ENCODE peak calls at places on chromosomes 12 and 14, in ten cellular contexts. I is colonic mucosa; F is fibroblast of lung; S is gastrocnemius medialis; M is effector memory CD4-positive, alpha-beta T cell; N is GM06990; Y is uterus; X is adrenal gland; U is ascending aorta; Q is tibial nerve. P is an unnamed sample. For H3K27me3, the result is how much of the 10 kb centered on the place peaks cover.

GRCh38 chr14:92254786-92255185 is 68.2 kb upstream of the SLC24A4 start:
- DNase-seq in I (peak), F (peak), S (no peak), M (no peak), N (no peak), Y (peak), X (peak), U (no peak), Q (peak), P (no peak)

GRCh38 chr12:30694971-30695326 is 720 bp downstream of the IPO8 start:
- DNase-seq in I (peak), F (peak), S (peak), M (peak), N (no peak), Y (peak), X (peak), U (no peak), Q (no peak), P (peak)

GRCh38 chr14:69850086-69850735 is 29.0 kb upstream of the SMOC1 start:
- DNase-seq in I (no peak), F (no peak), S (peak), M (no peak), N (no peak), Y (no peak), X (no peak), U (no peak), Q (no peak), P (no peak)

GRCh38 chr12:62673027-62673815 is 206.6 kb downstream of the MON2 start:
- DNase-seq in I (no peak), F (no peak), S (no peak), M (no peak), N (no peak), Y (no peak), X (no peak), U (no peak), Q (no peak), P (no peak)

GRCh38 chr12:17030338-17030737 is 424.4 kb upstream of the LMO3 start:
- DNase-seq in I (no peak), F (no peak), S (no peak), M (no peak), N (no peak), Y (no peak), X (no peak), U (no peak), Q (no peak), P (no peak)

GRCh38 chr12:29376118-29376517 is 4.9 kb downstream of the ERGIC2 start:
- DNase-seq in I (no peak), F (no peak), S (no peak), M (no peak), N (no peak), Y (no peak), X (no peak), U (no peak), Q (no peak), P (no peak)

GRCh38 chr12:42716521-42716920 is 127.0 kb upstream of the PRICKLE1 start:
- DNase-seq in I (no peak), F (peak), S (no peak), M (no peak), N (no peak), Y (peak), X (no peak), U (no peak), Q (no peak), P (no peak)

GRCh38 chr14:91140672-91141071 is 26.8 kb downstream of the DGLUCY start:
- DNase-seq in I (peak), F (peak), S (no peak), M (no peak), N (no peak), Y (no peak), X (no peak), U (no peak), Q (no peak), P (no peak)

GRCh38 chr14:105528197-105528858 is 1.9 kb downstream of the TMEM121 start:
- DNase-seq in I (peak), F (peak), S (peak), M (peak), N (peak), Y (peak), X (peak), U (no peak), Q (peak), P (peak)

GRCh38 chr14:83873626-83874025 is 1656.3 kb upstream of the FLRT2 start:
- DNase-seq in I (no peak), F (peak), S (no peak), M (no peak), N (no peak), Y (no peak), X (no peak), U (no peak), Q (no peak), P (no peak)

GRCh38 chr14:57692671-57693070 is 173.2 kb downstream of the SLC35F4 start:
- DNase-seq in I (no peak), F (peak), S (no peak), M (no peak), N (no peak), Y (no peak), X (no peak), U (no peak), Q (no peak), P (no peak)

GRCh38 chr14:46885566-46885965 is 234.0 kb upstream of the RPL10L start:
- DNase-seq in I (no peak), F (no peak), S (no peak), M (no peak), N (no peak), Y (no peak), X (no peak), U (no peak), Q (no peak), P (no peak)

GRCh38 chr14:95529242-95529641 is 5.6 kb upstream of the GLRX5 start:
- DNase-seq in I (no peak), F (no peak), S (no peak), M (no peak), N (no peak), Y (no peak), X (no peak), U (no peak), Q (no peak), P (no peak)

GRCh38 chr14:95530461-95531170 is 4.2 kb upstream of the GLRX5 start:
- DNase-seq in I (no peak), F (no peak), S (no peak), M (no peak), N (no peak), Y (no peak), X (no peak), U (no peak), Q (no peak), P (no peak)

GRCh38 chr14:95533391-95533821 is 1.4 kb upstream of the GLRX5 start:
- DNase-seq in I (no peak), F (peak), S (no peak), M (no peak), N (peak), Y (no peak), X (no peak), U (no peak), Q (no peak), P (no peak)

GRCh38 chr14:95533822-95534221 is 1.0 kb upstream of the GLRX5 start:
- DNase-seq in I (no peak), F (no peak), S (no peak), M (no peak), N (peak), Y (no peak), X (no peak), U (no peak), Q (no peak), P (no peak)

GRCh38 chr14:95531473-95531872 is 3.4 kb upstream of the GLRX5 start:
- DNase-seq in I (no peak), F (peak), S (no peak), M (no peak), N (no peak), Y (no peak), X (no peak), U (no peak), Q (no peak), P (peak)
- H3K4me3 ChIP-seq in I (no peak), F (no peak), S (no peak), M (no peak), N (peak), Y (no peak), X (no peak), U (no peak), Q (no peak), P (no peak)

DNA sequence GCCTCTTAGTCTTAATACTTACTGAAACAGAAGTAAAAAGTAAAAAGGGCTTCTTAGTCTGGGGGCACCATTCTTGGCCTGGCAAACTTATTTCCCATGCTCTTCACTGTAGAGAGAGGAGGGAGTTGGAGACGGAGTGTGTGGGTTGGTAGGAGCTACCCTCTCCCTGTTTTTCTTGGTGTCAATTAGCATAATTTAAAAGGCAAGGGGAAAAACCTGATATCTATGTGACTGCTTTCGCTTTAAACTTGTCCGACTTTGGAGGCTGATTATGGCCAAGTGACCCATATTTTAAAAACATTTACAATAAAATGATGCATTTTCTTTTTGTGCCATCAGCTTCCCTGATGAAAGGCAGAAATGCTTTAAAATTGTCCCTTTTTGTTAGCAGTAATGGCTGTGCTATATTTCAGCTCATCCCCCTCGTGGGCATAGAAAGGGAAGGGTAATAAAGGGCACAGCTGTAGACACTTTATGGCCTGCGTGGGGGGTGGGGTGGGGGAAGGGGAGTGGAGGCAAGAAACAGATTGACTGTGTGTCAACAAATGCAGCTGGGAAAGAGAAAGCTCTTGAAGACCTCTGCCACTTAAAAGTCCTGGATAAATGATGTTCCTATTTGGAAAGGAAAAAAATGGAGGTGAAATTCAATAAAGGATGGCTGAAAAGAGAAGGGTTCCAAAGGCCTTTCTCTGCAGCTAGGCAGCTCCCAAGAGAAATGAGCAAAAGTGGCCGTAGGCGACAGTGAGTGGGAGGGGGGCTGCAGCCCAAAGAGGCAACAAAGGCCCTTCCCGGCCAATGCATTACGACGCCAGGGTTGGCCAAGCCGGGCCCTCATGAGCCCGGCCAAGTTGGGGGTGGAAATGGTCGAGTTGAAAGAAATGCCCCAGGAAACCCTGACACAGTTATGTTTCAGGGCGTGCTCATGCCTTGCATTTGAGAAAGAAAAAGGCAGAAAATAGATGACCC is 57.4 kb upstream of the TMEM263 start:
- DNase-seq in I (peak), F (no peak), S (no peak), M (no peak), N (no peak), Y (no peak), X (no peak), U (no peak), Q (no peak), P (no peak)
- H3K27me3 ChIP-seq in I (under half), F (under half), S (under half), M (under half), N (under half), Y (under half), X (under half), U (under half), Q (under half), P (under half)

GRCh38 chr14:22955702-22956575 is 951 bp downstream of the HAUS4 start:
- DNase-seq in I (peak), F (peak), S (no peak), M (no peak), N (no peak), Y (no peak), X (no peak), U (no peak), Q (no peak), P (no peak)

GRCh38 chr14:22952418-22952817 is 4.5 kb downstream of the HAUS4 start:
- DNase-seq in I (no peak), F (no peak), S (no peak), M (no peak), N (no peak), Y (no peak), X (no peak), U (no peak), Q (no peak), P (no peak)
- H3K4me3 ChIP-seq in I (no peak), F (no peak), S (no peak), M (no peak), N (no peak), Y (no peak), X (no peak), U (no peak), Q (no peak), P (no peak)

GRCh38 chr12:55499231-55499630 is 7.1 kb downstream of the OR6C68 start:
- DNase-seq in I (no peak), F (no peak), S (no peak), M (no peak), N (no peak), Y (no peak), X (no peak), U (no peak), Q (no peak), P (no peak)
- H3K27me3 ChIP-seq in I (under half), F (under half), S (under half), M (under half), N (under half), Y (under half), X (under half), U (under half), Q (under half), P (under half)

DNA sequence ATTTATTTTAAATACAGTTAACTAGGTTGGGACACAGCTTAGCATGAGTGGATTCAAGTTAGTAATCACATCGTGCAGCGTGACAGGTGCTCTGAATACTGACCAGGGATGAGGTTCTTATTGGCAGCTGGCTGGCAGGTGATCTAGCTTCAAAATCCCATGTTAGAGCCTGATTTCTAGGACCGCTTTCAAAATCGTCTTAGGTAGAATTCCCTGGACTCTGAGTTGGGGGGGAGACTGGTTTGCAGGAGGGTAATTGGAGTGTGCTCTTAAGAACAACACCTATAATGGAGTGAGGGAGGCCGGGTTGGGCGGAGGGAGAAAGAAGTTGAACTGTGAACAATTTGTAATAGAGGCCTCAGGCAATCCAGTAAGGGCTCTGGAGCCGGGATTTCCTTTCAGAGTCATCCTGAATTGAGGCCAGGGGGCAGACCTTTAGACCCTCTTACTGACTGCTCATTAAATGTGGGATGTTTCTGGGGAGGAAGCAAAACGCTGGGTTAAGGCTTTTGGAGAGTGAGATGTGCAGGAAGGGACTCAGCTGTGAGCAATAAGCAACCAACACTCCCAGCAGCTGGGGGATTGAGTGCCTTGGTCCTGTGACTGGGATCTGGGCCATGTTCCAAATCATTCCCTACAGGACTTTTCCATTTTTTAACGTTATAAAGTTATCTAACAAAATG is 920 bp upstream of the YARS2 start:
- DNase-seq in I (no peak), F (peak), S (no peak), M (no peak), N (no peak), Y (no peak), X (no peak), U (no peak), Q (no peak), P (no peak)
- H3K4me3 ChIP-seq in I (peak), F (no peak), S (no peak), M (peak), N (no peak), Y (peak), X (no peak), U (peak), Q (peak), P (peak)

DNA sequence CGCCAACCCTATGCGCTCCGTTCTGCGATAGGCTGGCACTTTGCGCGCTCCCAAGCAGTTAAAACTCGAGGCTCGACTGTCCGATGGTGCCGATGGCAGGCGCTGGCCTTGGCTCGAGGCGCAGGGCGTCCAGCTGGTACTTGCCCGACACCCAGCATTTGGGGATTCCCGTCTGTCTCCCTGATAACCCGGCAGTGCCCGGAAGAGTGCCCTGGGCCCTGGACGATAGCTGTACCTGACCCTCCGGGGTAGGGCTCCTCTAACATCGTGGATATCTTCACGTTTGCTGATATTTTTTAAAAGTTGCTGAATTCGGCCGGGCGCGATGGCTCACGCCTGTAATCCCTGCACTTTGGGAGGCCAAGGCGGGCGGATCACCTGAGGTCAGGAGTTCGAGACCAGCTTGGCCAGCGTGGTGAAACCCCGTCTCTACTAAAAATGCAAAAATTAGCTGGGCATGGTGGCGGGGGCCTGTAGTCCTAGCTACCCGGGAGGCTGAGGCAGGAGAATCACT is 908 bp upstream of the WIF1 start:
- DNase-seq in I (no peak), F (no peak), S (no peak), M (no peak), N (peak), Y (no peak), X (no peak), U (no peak), Q (no peak), P (no peak)
- H3K27me3 ChIP-seq in I (under half), F (under half), S (half or more), M (under half), N (under half), Y (under half), X (half or more), U (under half), Q (under half), P (under half)

GRCh38 chr14:75610839-75611238 is 32.4 kb downstream of the FLVCR2 start:
- DNase-seq in I (no peak), F (peak), S (peak), M (no peak), N (no peak), Y (no peak), X (peak), U (no peak), Q (no peak), P (no peak)

GRCh38 chr14:75612157-75612556 is 33.7 kb downstream of the FLVCR2 start:
- DNase-seq in I (no peak), F (no peak), S (no peak), M (no peak), N (no peak), Y (no peak), X (no peak), U (no peak), Q (no peak), P (no peak)

GRCh38 chr14:75607044-75607443 is 28.6 kb downstream of the FLVCR2 start:
- DNase-seq in I (no peak), F (no peak), S (no peak), M (no peak), N (no peak), Y (no peak), X (no peak), U (no peak), Q (no peak), P (no peak)

GRCh38 chr14:75607842-75608640 is 29.6 kb downstream of the FLVCR2 start:
- DNase-seq in I (no peak), F (no peak), S (no peak), M (no peak), N (no peak), Y (no peak), X (no peak), U (no peak), Q (no peak), P (no peak)

DNA sequence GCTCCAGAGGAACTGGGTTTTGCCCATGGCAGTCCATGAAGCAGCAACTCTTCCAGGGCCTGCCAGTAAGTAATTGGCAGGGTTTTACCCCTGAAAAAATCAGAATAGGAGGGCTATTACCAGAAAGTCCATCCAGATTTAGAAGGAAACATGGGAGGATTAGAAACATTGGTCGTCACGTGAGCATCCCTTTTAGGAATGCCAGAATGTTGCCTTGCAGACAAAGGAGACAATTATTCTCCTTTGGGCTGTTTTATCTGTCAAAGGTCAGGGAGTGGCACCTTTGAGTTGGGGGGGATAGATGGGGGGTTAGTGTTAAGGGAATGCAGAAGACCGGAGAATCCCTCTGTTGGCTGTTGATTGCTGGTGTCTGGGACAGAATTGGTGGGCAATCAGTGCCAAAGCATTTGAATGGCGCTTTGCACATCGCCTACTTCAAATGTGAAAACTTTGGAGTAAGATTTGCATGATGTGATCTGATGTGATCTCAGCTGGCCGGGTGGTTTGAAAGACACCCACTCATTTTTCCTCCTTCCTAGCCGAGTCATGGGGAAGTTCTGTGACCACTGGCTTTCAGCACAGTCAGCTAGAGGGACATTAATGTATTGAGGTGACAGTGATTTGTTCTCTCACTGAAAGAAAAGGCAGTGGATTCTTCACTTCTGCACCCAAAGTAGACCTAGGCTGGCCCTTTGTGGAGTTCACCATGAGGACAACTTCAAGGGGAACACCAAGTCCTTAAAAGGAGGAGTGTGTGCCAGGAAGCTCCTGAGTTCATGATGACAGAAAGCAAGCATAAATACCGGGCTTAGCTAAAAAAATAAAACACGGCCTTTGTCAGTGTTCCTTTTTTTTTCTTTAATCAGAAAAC is 31.4 kb downstream of the FLVCR2 start:
- DNase-seq in I (no peak), F (peak), S (peak), M (no peak), N (no peak), Y (no peak), X (peak), U (no peak), Q (no peak), P (no peak)
- H3K4me3 ChIP-seq in I (no peak), F (no peak), S (no peak), M (no peak), N (no peak), Y (no peak), X (peak), U (no peak), Q (no peak), P (no peak)

DNA sequence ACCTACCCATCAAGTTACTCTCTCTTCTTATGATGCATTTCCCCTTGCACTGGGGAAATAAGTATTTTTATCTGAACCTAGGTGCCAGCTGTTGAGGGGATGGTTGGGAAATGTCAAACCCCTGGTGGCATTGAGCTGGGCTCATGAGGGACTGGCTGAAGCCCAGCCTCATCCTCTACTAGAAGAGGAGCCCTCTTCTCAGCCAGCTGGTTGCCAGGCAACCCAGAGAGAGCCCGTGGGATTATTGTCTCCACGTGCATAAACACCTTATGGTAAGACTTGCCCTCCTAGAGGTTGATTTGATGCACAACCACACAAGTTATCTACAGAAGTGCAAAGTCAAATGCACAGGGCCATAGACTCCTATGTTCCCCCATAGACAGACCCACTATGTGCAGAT is 89.8 kb downstream of the WSCD2 start:
- DNase-seq in I (no peak), F (no peak), S (no peak), M (no peak), N (no peak), Y (no peak), X (no peak), U (no peak), Q (no peak), P (no peak)
- H3K27me3 ChIP-seq in I (under half), F (under half), S (under half), M (under half), N (under half), Y (under half), X (under half), U (under half), Q (under half), P (under half)